ENCODE peak calls at places on chromosomes 5 and 9, in six cellular contexts. One of them, this sample, is unnamed.
A peak's percentile ranks its signal among the peaks of the same experiment; 100 is the strongest.

GRCh38 chr5:107376546-107377276 is 294.0 kb downstream of the EFNA5 start:
- DNase-seq in endothelial cell: no peak
- DNase-seq in AG09309: no peak
- DNase-seq in lung microvascular endothelial cell: no peak
- DNase-seq in activated CD4-positive, alpha-beta T cell treated with anti-CD3 and anti-CD28 coated beads, Interleukin-2, amount 10 ng/mL, durations not matched to agents 7 days and 5 days: no peak
- DNase-seq in Panc1: no peak
- DNase-seq in this sample: no peak

GRCh38 chr5:142915840-142916424 is 145.8 kb downstream of the ARHGAP26 start:
- DNase-seq in AG09309: no peak
- DNase-seq in activated CD4-positive, alpha-beta T cell treated with anti-CD3 and anti-CD28 coated beads, Interleukin-2, amount 10 ng/mL, durations not matched to agents 7 days and 5 days: peak; percentile 20
- DNase-seq in Panc1: peak; percentile 10
- DNase-seq in lung microvascular endothelial cell: no peak
- DNase-seq in endothelial cell: peak; percentile 48
- DNase-seq in this sample: no peak

GRCh38 chr9:91948423-91949292 is 1.4 kb downstream of the ROR2 start:
- DNase-seq in activated CD4-positive, alpha-beta T cell treated with anti-CD3 and anti-CD28 coated beads, Interleukin-2, amount 10 ng/mL, durations not matched to agents 7 days and 5 days: peak; percentile 22
- DNase-seq in endothelial cell: peak; percentile 61
- DNase-seq in AG09309: no peak
- DNase-seq in Panc1: no peak
- DNase-seq in lung microvascular endothelial cell: no peak
- DNase-seq in this sample: peak; percentile 17

GRCh38 chr5:81409845-81410369 is 16.0 kb upstream of the ACOT12 start:
- DNase-seq in Panc1: no peak
- DNase-seq in endothelial cell: no peak
- DNase-seq in activated CD4-positive, alpha-beta T cell treated with anti-CD3 and anti-CD28 coated beads, Interleukin-2, amount 10 ng/mL, durations not matched to agents 7 days and 5 days: no peak
- DNase-seq in lung microvascular endothelial cell: no peak
- DNase-seq in AG09309: no peak
- DNase-seq in this sample: no peak

GRCh38 chr9:135810806-135811575 is 96.4 kb downstream of the CAMSAP1 start:
- DNase-seq in endothelial cell: no peak
- DNase-seq in Panc1: no peak
- DNase-seq in AG09309: no peak
- DNase-seq in lung microvascular endothelial cell: no peak
- DNase-seq in activated CD4-positive, alpha-beta T cell treated with anti-CD3 and anti-CD28 coated beads, Interleukin-2, amount 10 ng/mL, durations not matched to agents 7 days and 5 days: no peak
- DNase-seq in this sample: no peak

GRCh38 chr5:112757468-112758208 is 20.0 kb downstream of the APC start:
- DNase-seq in endothelial cell: peak; percentile 9
- DNase-seq in AG09309: no peak
- DNase-seq in lung microvascular endothelial cell: peak; percentile 70
- DNase-seq in Panc1: peak; percentile 52
- DNase-seq in activated CD4-positive, alpha-beta T cell treated with anti-CD3 and anti-CD28 coated beads, Interleukin-2, amount 10 ng/mL, durations not matched to agents 7 days and 5 days: peak; percentile 21
- DNase-seq in this sample: peak; percentile 60

GRCh38 chr9:70868661-70869652 is 252.5 kb downstream of the TRPM3 start:
- DNase-seq in AG09309: no peak
- DNase-seq in activated CD4-positive, alpha-beta T cell treated with anti-CD3 and anti-CD28 coated beads, Interleukin-2, amount 10 ng/mL, durations not matched to agents 7 days and 5 days: no peak
- DNase-seq in Panc1: no peak
- DNase-seq in lung microvascular endothelial cell: peak; percentile 64
- DNase-seq in endothelial cell: no peak
- DNase-seq in this sample: no peak

GRCh38 chr5:179183481-179183880 is 123.3 kb downstream of the ZNF354C start:
- DNase-seq in lung microvascular endothelial cell: no peak
- DNase-seq in endothelial cell: no peak
- DNase-seq in activated CD4-positive, alpha-beta T cell treated with anti-CD3 and anti-CD28 coated beads, Interleukin-2, amount 10 ng/mL, durations not matched to agents 7 days and 5 days: no peak
- DNase-seq in AG09309: no peak
- DNase-seq in Panc1: no peak
- DNase-seq in this sample: no peak

GRCh38 chr5:164204338-164204946 is 699.0 kb downstream of the MAT2B start:
- DNase-seq in lung microvascular endothelial cell: peak; percentile 69
- DNase-seq in endothelial cell: no peak
- DNase-seq in Panc1: no peak
- DNase-seq in activated CD4-positive, alpha-beta T cell treated with anti-CD3 and anti-CD28 coated beads, Interleukin-2, amount 10 ng/mL, durations not matched to agents 7 days and 5 days: no peak
- DNase-seq in AG09309: peak; percentile 1
- DNase-seq in this sample: no peak

GRCh38 chr5:32545102-32545847 is 40.1 kb upstream of the SUB1 start:
- DNase-seq in activated CD4-positive, alpha-beta T cell treated with anti-CD3 and anti-CD28 coated beads, Interleukin-2, amount 10 ng/mL, durations not matched to agents 7 days and 5 days: no peak
- DNase-seq in endothelial cell: no peak
- DNase-seq in Panc1: no peak
- DNase-seq in AG09309: no peak
- DNase-seq in lung microvascular endothelial cell: no peak
- DNase-seq in this sample: no peak

GRCh38 chr9:113397077-113397696 is 3.9 kb downstream of the ALAD start:
- DNase-seq in activated CD4-positive, alpha-beta T cell treated with anti-CD3 and anti-CD28 coated beads, Interleukin-2, amount 10 ng/mL, durations not matched to agents 7 days and 5 days: no peak
- DNase-seq in Panc1: no peak
- DNase-seq in endothelial cell: no peak
- DNase-seq in lung microvascular endothelial cell: no peak
- DNase-seq in AG09309: no peak
- DNase-seq in this sample: no peak

GRCh38 chr9:92764988-92765936 is 629 bp upstream of the BICD2 start:
- DNase-seq in endothelial cell: peak; percentile 98
- DNase-seq in lung microvascular endothelial cell: peak; percentile 98
- DNase-seq in Panc1: peak; percentile 61
- DNase-seq in activated CD4-positive, alpha-beta T cell treated with anti-CD3 and anti-CD28 coated beads, Interleukin-2, amount 10 ng/mL, durations not matched to agents 7 days and 5 days: peak; percentile 97
- DNase-seq in AG09309: peak; percentile 86
- DNase-seq in this sample: peak; percentile 97

GRCh38 chr9:99264070-99264469 is 42.0 kb downstream of the SEC61B start:
- DNase-seq in lung microvascular endothelial cell: peak; percentile 38
- DNase-seq in AG09309: no peak
- DNase-seq in activated CD4-positive, alpha-beta T cell treated with anti-CD3 and anti-CD28 coated beads, Interleukin-2, amount 10 ng/mL, durations not matched to agents 7 days and 5 days: no peak
- DNase-seq in Panc1: no peak
- DNase-seq in endothelial cell: peak; percentile 18
- DNase-seq in this sample: no peak

GRCh38 chr5:2113348-2114131 is 230.8 kb upstream of the IRX4 start:
- DNase-seq in Panc1: no peak
- DNase-seq in endothelial cell: no peak
- DNase-seq in activated CD4-positive, alpha-beta T cell treated with anti-CD3 and anti-CD28 coated beads, Interleukin-2, amount 10 ng/mL, durations not matched to agents 7 days and 5 days: no peak
- DNase-seq in lung microvascular endothelial cell: no peak
- DNase-seq in AG09309: no peak
- DNase-seq in this sample: no peak

GRCh38 chr5:28766565-28767158 is 1728.3 kb upstream of the CDH9 start:
- DNase-seq in endothelial cell: peak; percentile 25
- DNase-seq in Panc1: peak; percentile 27
- DNase-seq in AG09309: peak; percentile 1
- DNase-seq in activated CD4-positive, alpha-beta T cell treated with anti-CD3 and anti-CD28 coated beads, Interleukin-2, amount 10 ng/mL, durations not matched to agents 7 days and 5 days: no peak
- DNase-seq in lung microvascular endothelial cell: peak; percentile 2
- DNase-seq in this sample: no peak

GRCh38 chr9:128108784-128109709 is 18.5 kb downstream of the PTGES2 start:
- DNase-seq in Panc1: no peak
- DNase-seq in AG09309: no peak
- DNase-seq in lung microvascular endothelial cell: no peak
- DNase-seq in activated CD4-positive, alpha-beta T cell treated with anti-CD3 and anti-CD28 coated beads, Interleukin-2, amount 10 ng/mL, durations not matched to agents 7 days and 5 days: no peak
- DNase-seq in endothelial cell: no peak
- DNase-seq in this sample: no peak

GRCh38 chr9:6229604-6230003 is 14.0 kb downstream of the IL33 start:
- DNase-seq in endothelial cell: no peak
- DNase-seq in Panc1: no peak
- DNase-seq in lung microvascular endothelial cell: peak; percentile 82
- DNase-seq in activated CD4-positive, alpha-beta T cell treated with anti-CD3 and anti-CD28 coated beads, Interleukin-2, amount 10 ng/mL, durations not matched to agents 7 days and 5 days: no peak
- DNase-seq in AG09309: no peak
- DNase-seq in this sample: no peak

GRCh38 chr9:18636781-18637180 is 162.8 kb downstream of the ADAMTSL1 start:
- DNase-seq in activated CD4-positive, alpha-beta T cell treated with anti-CD3 and anti-CD28 coated beads, Interleukin-2, amount 10 ng/mL, durations not matched to agents 7 days and 5 days: no peak
- DNase-seq in AG09309: no peak
- DNase-seq in endothelial cell: no peak
- DNase-seq in Panc1: no peak
- DNase-seq in lung microvascular endothelial cell: no peak
- DNase-seq in this sample: no peak

GRCh38 chr5:127898551-127899213 is 184.9 kb upstream of the SLC12A2 start:
- DNase-seq in Panc1: no peak
- DNase-seq in lung microvascular endothelial cell: no peak
- DNase-seq in AG09309: no peak
- DNase-seq in endothelial cell: no peak
- DNase-seq in activated CD4-positive, alpha-beta T cell treated with anti-CD3 and anti-CD28 coated beads, Interleukin-2, amount 10 ng/mL, durations not matched to agents 7 days and 5 days: no peak
- DNase-seq in this sample: no peak

GRCh38 chr5:64384761-64385160 is 121.1 kb upstream of the RGS7BP start:
- DNase-seq in lung microvascular endothelial cell: peak; percentile 54
- DNase-seq in endothelial cell: peak; percentile 45
- DNase-seq in Panc1: no peak
- DNase-seq in activated CD4-positive, alpha-beta T cell treated with anti-CD3 and anti-CD28 coated beads, Interleukin-2, amount 10 ng/mL, durations not matched to agents 7 days and 5 days: no peak
- DNase-seq in AG09309: no peak
- DNase-seq in this sample: no peak

GRCh38 chr9:125649315-125649714 is 57.7 kb downstream of the MAPKAP1 start:
- DNase-seq in endothelial cell: no peak
- DNase-seq in Panc1: no peak
- DNase-seq in AG09309: no peak
- DNase-seq in lung microvascular endothelial cell: peak; percentile 97
- DNase-seq in activated CD4-positive, alpha-beta T cell treated with anti-CD3 and anti-CD28 coated beads, Interleukin-2, amount 10 ng/mL, durations not matched to agents 7 days and 5 days: no peak
- DNase-seq in this sample: no peak

GRCh38 chr9:14993061-14993800 is 83.0 kb upstream of the FREM1 start:
- DNase-seq in AG09309: peak; percentile 2
- DNase-seq in lung microvascular endothelial cell: no peak
- DNase-seq in Panc1: no peak
- DNase-seq in activated CD4-positive, alpha-beta T cell treated with anti-CD3 and anti-CD28 coated beads, Interleukin-2, amount 10 ng/mL, durations not matched to agents 7 days and 5 days: peak; percentile 33
- DNase-seq in endothelial cell: peak; percentile 89
- DNase-seq in this sample: peak; percentile 18

GRCh38 chr9:87883990-87884389 is 1.3 kb downstream of the SPATA31E1 start:
- DNase-seq in endothelial cell: peak; percentile 38
- DNase-seq in activated CD4-positive, alpha-beta T cell treated with anti-CD3 and anti-CD28 coated beads, Interleukin-2, amount 10 ng/mL, durations not matched to agents 7 days and 5 days: no peak
- DNase-seq in Panc1: no peak
- DNase-seq in AG09309: no peak
- DNase-seq in lung microvascular endothelial cell: no peak
- DNase-seq in this sample: no peak

GRCh38 chr5:132770476-132771159 is 6.4 kb downstream of the SEPTIN8 start:
- DNase-seq in lung microvascular endothelial cell: peak; percentile 82
- DNase-seq in Panc1: no peak
- DNase-seq in endothelial cell: no peak
- DNase-seq in AG09309: no peak
- DNase-seq in activated CD4-positive, alpha-beta T cell treated with anti-CD3 and anti-CD28 coated beads, Interleukin-2, amount 10 ng/mL, durations not matched to agents 7 days and 5 days: no peak
- DNase-seq in this sample: no peak

GRCh38 chr5:15757103-15757502 is 257.1 kb downstream of the FBXL7 start:
- DNase-seq in endothelial cell: no peak
- DNase-seq in AG09309: peak; percentile 56
- DNase-seq in activated CD4-positive, alpha-beta T cell treated with anti-CD3 and anti-CD28 coated beads, Interleukin-2, amount 10 ng/mL, durations not matched to agents 7 days and 5 days: no peak
- DNase-seq in Panc1: no peak
- DNase-seq in lung microvascular endothelial cell: peak; percentile 28
- DNase-seq in this sample: no peak

GRCh38 chr5:170337055-170337454 is 39.5 kb upstream of the LCP2 start:
- DNase-seq in Panc1: no peak
- DNase-seq in activated CD4-positive, alpha-beta T cell treated with anti-CD3 and anti-CD28 coated beads, Interleukin-2, amount 10 ng/mL, durations not matched to agents 7 days and 5 days: no peak
- DNase-seq in lung microvascular endothelial cell: no peak
- DNase-seq in endothelial cell: no peak
- DNase-seq in AG09309: no peak
- DNase-seq in this sample: no peak

GRCh38 chr5:6396043-6396442 is 17.7 kb upstream of the MED10 start:
- DNase-seq in activated CD4-positive, alpha-beta T cell treated with anti-CD3 and anti-CD28 coated beads, Interleukin-2, amount 10 ng/mL, durations not matched to agents 7 days and 5 days: no peak
- DNase-seq in Panc1: no peak
- DNase-seq in endothelial cell: no peak
- DNase-seq in lung microvascular endothelial cell: no peak
- DNase-seq in AG09309: no peak
- DNase-seq in this sample: no peak

GRCh38 chr5:400282-401215 is 42.4 kb upstream of the EXOC3 start:
- DNase-seq in endothelial cell: no peak
- DNase-seq in activated CD4-positive, alpha-beta T cell treated with anti-CD3 and anti-CD28 coated beads, Interleukin-2, amount 10 ng/mL, durations not matched to agents 7 days and 5 days: peak; percentile 3
- DNase-seq in AG09309: peak; percentile 98
- DNase-seq in Panc1: no peak
- DNase-seq in lung microvascular endothelial cell: no peak
- DNase-seq in this sample: no peak

GRCh38 chr9:130470950-130471349 is 26.2 kb downstream of the ASS1 start:
- DNase-seq in lung microvascular endothelial cell: no peak
- DNase-seq in Panc1: no peak
- DNase-seq in endothelial cell: no peak
- DNase-seq in AG09309: no peak
- DNase-seq in activated CD4-positive, alpha-beta T cell treated with anti-CD3 and anti-CD28 coated beads, Interleukin-2, amount 10 ng/mL, durations not matched to agents 7 days and 5 days: no peak
- DNase-seq in this sample: no peak

GRCh38 chr5:111973946-111974345 is 217.0 kb upstream of the NREP start:
- DNase-seq in Panc1: no peak
- DNase-seq in lung microvascular endothelial cell: no peak
- DNase-seq in AG09309: no peak
- DNase-seq in endothelial cell: no peak
- DNase-seq in activated CD4-positive, alpha-beta T cell treated with anti-CD3 and anti-CD28 coated beads, Interleukin-2, amount 10 ng/mL, durations not matched to agents 7 days and 5 days: no peak
- DNase-seq in this sample: no peak

GRCh38 chr5:171342362-171343111 is 33.5 kb downstream of the TLX3 start:
- DNase-seq in endothelial cell: peak; percentile 58
- DNase-seq in lung microvascular endothelial cell: peak; percentile 69
- DNase-seq in AG09309: peak; percentile 33
- DNase-seq in activated CD4-positive, alpha-beta T cell treated with anti-CD3 and anti-CD28 coated beads, Interleukin-2, amount 10 ng/mL, durations not matched to agents 7 days and 5 days: peak; percentile 52
- DNase-seq in Panc1: peak; percentile 24
- DNase-seq in this sample: no peak

This sample was measured in CD4-positive, CD25-positive, alpha-beta regulatory T cell.